ENCODE peak calls at places on chromosome 5, in five cellular contexts. One of them, this sample, is unnamed.

GRCh38 chr5:27590503-27590902 is 552.1 kb upstream of the CDH9 start:
- DNase-seq in body of pancreas: no peak
- DNase-seq in heart right ventricle: no peak
- DNase-seq in gastrocnemius medialis: no peak
- DNase-seq in IMR-90: no peak
- DNase-seq in this sample: no peak

GRCh38 chr5:33321026-33321425 is 119.7 kb upstream of the TARS1 start:
- DNase-seq in body of pancreas: peak; percentile 13
- DNase-seq in heart right ventricle: no peak
- DNase-seq in gastrocnemius medialis: peak; percentile 4
- DNase-seq in IMR-90: peak; percentile 98
- DNase-seq in this sample: no peak

GRCh38 chr5:78002690-78003089 is 226.6 kb upstream of the TBCA start:
- DNase-seq in body of pancreas: no peak
- DNase-seq in heart right ventricle: no peak
- DNase-seq in gastrocnemius medialis: no peak
- DNase-seq in IMR-90: no peak
- DNase-seq in this sample: no peak

GRCh38 chr5:108381034-108381954 is 604 bp downstream of the FBXL17 start:
- DNase-seq in body of pancreas: peak; percentile 78
- DNase-seq in heart right ventricle: peak; percentile 85
- DNase-seq in gastrocnemius medialis: peak; percentile 21
- DNase-seq in IMR-90: peak; percentile 63
- DNase-seq in this sample: peak; percentile 88

GRCh38 chr5:90792725-90793124 is 234.1 kb downstream of the ADGRV1 start:
- DNase-seq in body of pancreas: no peak
- DNase-seq in heart right ventricle: no peak
- DNase-seq in gastrocnemius medialis: no peak
- DNase-seq in IMR-90: no peak
- DNase-seq in this sample: no peak

GRCh38 chr5:78837836-78838235 is 147.3 kb downstream of the ARSB start:
- DNase-seq in body of pancreas: no peak
- DNase-seq in heart right ventricle: no peak
- DNase-seq in gastrocnemius medialis: no peak
- DNase-seq in IMR-90: peak; percentile 33
- DNase-seq in this sample: no peak

GRCh38 chr5:32446660-32447059 is 2.1 kb upstream of the ZFR start:
- DNase-seq in body of pancreas: no peak
- DNase-seq in heart right ventricle: no peak
- DNase-seq in gastrocnemius medialis: no peak
- DNase-seq in IMR-90: no peak
- DNase-seq in this sample: no peak

GRCh38 chr5:53253421-53253871 is 143.9 kb upstream of the MOCS2 start:
- DNase-seq in body of pancreas: no peak
- DNase-seq in heart right ventricle: no peak
- DNase-seq in gastrocnemius medialis: no peak
- DNase-seq in IMR-90: peak; percentile 93
- DNase-seq in this sample: no peak

GRCh38 chr5:112604741-112605390 is 132.8 kb upstream of the APC start:
- DNase-seq in body of pancreas: no peak
- DNase-seq in heart right ventricle: no peak
- DNase-seq in gastrocnemius medialis: no peak
- DNase-seq in IMR-90: no peak
- DNase-seq in this sample: no peak

GRCh38 chr5:16899171-16899570 is 36.9 kb downstream of the MYO10 start:
- DNase-seq in body of pancreas: no peak
- DNase-seq in heart right ventricle: no peak
- DNase-seq in gastrocnemius medialis: no peak
- DNase-seq in IMR-90: no peak
- DNase-seq in this sample: no peak

GRCh38 chr5:196350-196749 is 5.1 kb downstream of the LRRC14B start:
- DNase-seq in body of pancreas: peak; percentile 8
- DNase-seq in heart right ventricle: no peak
- DNase-seq in gastrocnemius medialis: no peak
- DNase-seq in IMR-90: no peak
- DNase-seq in this sample: no peak

GRCh38 chr5:6717247-6717646 is 4.0 kb downstream of the TENT4A start:
- DNase-seq in body of pancreas: no peak
- DNase-seq in heart right ventricle: no peak
- DNase-seq in gastrocnemius medialis: no peak
- DNase-seq in IMR-90: no peak
- DNase-seq in this sample: no peak

GRCh38 chr5:108341866-108342265 is 40.0 kb downstream of the FBXL17 start:
- DNase-seq in body of pancreas: no peak
- DNase-seq in heart right ventricle: no peak
- DNase-seq in gastrocnemius medialis: no peak
- DNase-seq in IMR-90: peak; percentile 3
- DNase-seq in this sample: no peak

GRCh38 chr5:106376522-106376921 is 1294.2 kb downstream of the EFNA5 start:
- DNase-seq in body of pancreas: no peak
- DNase-seq in heart right ventricle: no peak
- DNase-seq in gastrocnemius medialis: no peak
- DNase-seq in IMR-90: peak; percentile 12
- DNase-seq in this sample: no peak

GRCh38 chr5:147482426-147483196 is 27.3 kb downstream of the DPYSL3 start:
- DNase-seq in body of pancreas: no peak
- DNase-seq in heart right ventricle: no peak
- DNase-seq in gastrocnemius medialis: no peak
- DNase-seq in IMR-90: no peak
- DNase-seq in this sample: no peak
- H3K4me1 ChIP-seq in body of pancreas: no peaks in the 10 kb centered on the region
- H3K4me1 ChIP-seq in heart right ventricle: peaks cover 9% of the 10 kb centered on the region
- H3K4me1 ChIP-seq in gastrocnemius medialis: peaks cover 14% of the 10 kb centered on the region
- H3K4me1 ChIP-seq in IMR-90: peaks cover 16% of the 10 kb centered on the region
- H3K4me1 ChIP-seq in this sample: no peaks in the 10 kb centered on the region

DNA sequence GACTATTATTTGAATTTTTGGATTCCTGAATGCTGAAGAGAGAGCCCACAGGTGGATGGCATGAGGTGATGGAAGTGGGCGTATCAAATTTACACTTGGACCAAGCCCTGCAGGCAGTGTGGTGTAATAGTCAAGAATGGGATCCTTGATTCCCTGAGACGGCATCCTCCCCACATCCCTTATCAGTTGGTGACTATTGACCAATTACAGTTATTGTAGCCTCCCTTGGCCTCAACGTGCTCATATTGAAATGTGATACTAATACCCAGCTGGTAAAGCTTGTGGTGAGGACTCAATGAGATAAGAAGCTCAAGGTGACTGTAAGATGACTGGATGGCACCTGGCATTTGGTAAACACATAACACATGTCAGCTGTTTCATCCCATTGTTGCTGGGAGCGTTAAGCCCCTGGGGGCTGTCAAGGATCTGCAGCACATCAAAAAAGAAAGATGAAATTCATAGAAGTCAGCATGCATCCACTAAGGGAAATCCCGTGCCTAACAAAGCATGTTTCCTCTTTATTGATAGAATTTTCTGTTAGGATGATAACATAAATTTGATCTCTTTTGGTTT is 65.6 kb upstream of the IRX2 start:
- DNase-seq in body of pancreas: no peak
- DNase-seq in heart right ventricle: no peak
- DNase-seq in gastrocnemius medialis: no peak
- DNase-seq in IMR-90: no peak
- DNase-seq in this sample: no peak
- H3K27me3 ChIP-seq in body of pancreas: no peaks in the 10 kb centered on the region
- H3K27me3 ChIP-seq in heart right ventricle: no peaks in the 10 kb centered on the region
- H3K27me3 ChIP-seq in gastrocnemius medialis: no peaks in the 10 kb centered on the region
- H3K27me3 ChIP-seq in IMR-90: no peaks in the 10 kb centered on the region
- H3K27me3 ChIP-seq in this sample: peaks cover 5% of the 10 kb centered on the region

DNA sequence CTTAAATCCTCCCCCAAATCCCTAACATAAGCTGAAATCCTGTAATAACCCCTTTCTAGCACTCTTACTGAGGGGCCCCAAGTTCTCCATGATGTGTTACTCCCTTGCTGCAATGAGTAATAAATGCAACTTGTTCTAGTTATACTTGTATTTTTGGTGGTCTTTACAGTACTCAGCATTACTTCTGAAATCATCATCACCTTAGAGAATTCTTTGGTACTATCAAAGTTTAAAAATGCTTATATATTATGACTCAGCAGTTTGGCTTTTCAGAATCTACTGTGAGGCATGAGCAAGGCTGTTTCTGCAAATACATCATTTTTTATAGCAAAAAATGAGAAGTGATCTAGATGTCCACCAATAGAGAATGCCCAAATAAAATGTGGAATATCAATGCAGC is 20.8 kb upstream of the ROPN1L start:
- DNase-seq in body of pancreas: no peak
- DNase-seq in heart right ventricle: no peak
- DNase-seq in gastrocnemius medialis: no peak
- DNase-seq in IMR-90: peak; percentile 54
- DNase-seq in this sample: no peak
- H3K27ac ChIP-seq in body of pancreas: no peak overlapping the region
- H3K27ac ChIP-seq in heart right ventricle: no peak overlapping the region
- H3K27ac ChIP-seq in gastrocnemius medialis: peak overlapping the region; percentile 32
- H3K27ac ChIP-seq in IMR-90: no peak overlapping the region
- H3K27ac ChIP-seq in this sample: peak overlapping the region; percentile 14

GRCh38 chr5:135153661-135154060 is 119.6 kb upstream of the PITX1 start:
- DNase-seq in body of pancreas: no peak
- DNase-seq in heart right ventricle: no peak
- DNase-seq in gastrocnemius medialis: no peak
- DNase-seq in IMR-90: no peak
- DNase-seq in this sample: no peak
- H3K4me1 ChIP-seq in body of pancreas: no peaks in the 10 kb centered on the region
- H3K4me1 ChIP-seq in heart right ventricle: no peaks in the 10 kb centered on the region
- H3K4me1 ChIP-seq in gastrocnemius medialis: no peaks in the 10 kb centered on the region
- H3K4me1 ChIP-seq in IMR-90: peaks cover 6% of the 10 kb centered on the region
- H3K4me1 ChIP-seq in this sample: no peaks in the 10 kb centered on the region

GRCh38 chr5:176860381-176860780 is 38.8 kb downstream of the HK3 start:
- DNase-seq in body of pancreas: no peak
- DNase-seq in heart right ventricle: no peak
- DNase-seq in gastrocnemius medialis: no peak
- DNase-seq in IMR-90: no peak
- DNase-seq in this sample: no peak
- H3K27me3 ChIP-seq in body of pancreas: no peaks in the 10 kb centered on the region
- H3K27me3 ChIP-seq in heart right ventricle: peaks cover 41% of the 10 kb centered on the region
- H3K27me3 ChIP-seq in gastrocnemius medialis: peaks cover 12% of the 10 kb centered on the region
- H3K27me3 ChIP-seq in IMR-90: peaks cover 61% of the 10 kb centered on the region
- H3K27me3 ChIP-seq in this sample: peaks cover 11% of the 10 kb centered on the region

GRCh38 chr5:171579849-171580505 is 160.5 kb downstream of the FGF18 start:
- DNase-seq in body of pancreas: no peak
- DNase-seq in heart right ventricle: no peak
- DNase-seq in gastrocnemius medialis: no peak
- DNase-seq in IMR-90: no peak
- DNase-seq in this sample: no peak
- H3K27ac ChIP-seq in body of pancreas: no peak overlapping the region
- H3K27ac ChIP-seq in heart right ventricle: peak overlapping the region; percentile 80
- H3K27ac ChIP-seq in gastrocnemius medialis: no peak overlapping the region
- H3K27ac ChIP-seq in IMR-90: no peak overlapping the region
- H3K27ac ChIP-seq in this sample: no peak overlapping the region

This sample was measured in psoas muscle.